ENCODE peak calls at places on chromosomes 7 and 10, in nine cellular contexts. I is substantia nigra; Y is OCI-LY7; V is CD8-positive, alpha-beta T cell; F is fibroblast of lung; W is cardiac muscle cell; O is tibial artery; P is lower lobe of right lung; D is aorta. A is an unnamed sample.

GRCh38 chr10:110404374-110404773 is 93.3 kb upstream of the DUSP5 start:
- DNase-seq in V (no peak), W (no peak), Y (no peak), O (no peak), I (no peak), D (no peak), F (peak), P (no peak), A (no peak)

GRCh38 chr7:134356421-134356936 is 39.7 kb upstream of the SLC35B4 start:
- DNase-seq in V (no peak), O (no peak), D (no peak), I (no peak), F (no peak), W (no peak), P (no peak), Y (no peak), A (peak)

GRCh38 chr7:143285806-143286521 is 1.2 kb downstream of the TMEM139 start:
- DNase-seq in Y (no peak), I (peak), P (no peak), V (no peak), O (no peak), W (no peak), D (no peak), F (no peak), A (no peak)

GRCh38 chr7:3968234-3968633 is 667.2 kb downstream of the SDK1 start:
- DNase-seq in I (no peak), P (no peak), F (no peak), V (no peak), O (no peak), W (no peak), Y (no peak), D (no peak), A (no peak)

GRCh38 chr7:32479574-32480200 is 10.5 kb downstream of the LSM5 start:
- DNase-seq in P (no peak), V (no peak), I (no peak), Y (peak), O (no peak), F (peak), W (peak), D (no peak), A (peak)

GRCh38 chr7:131935180-131935579 is 378.8 kb upstream of the PODXL start:
- DNase-seq in F (no peak), D (no peak), V (no peak), Y (no peak), O (no peak), W (no peak), I (no peak), P (no peak), A (no peak)

GRCh38 chr10:77301305-77301730 is 336.3 kb downstream of the KCNMA1 start:
- DNase-seq in O (no peak), W (peak), I (no peak), F (peak), D (no peak), P (no peak), V (no peak), Y (no peak), A (no peak)

GRCh38 chr7:80165177-80165576 is 30.5 kb downstream of the GNAI1 start:
- DNase-seq in Y (no peak), V (no peak), F (no peak), P (no peak), O (no peak), I (no peak), W (no peak), D (no peak), A (no peak)

GRCh38 chr7:128115326-128115820 is 84.1 kb upstream of the LRRC4 start:
- DNase-seq in I (no peak), O (no peak), D (no peak), F (no peak), P (no peak), V (peak), Y (no peak), W (no peak), A (no peak)

GRCh38 chr10:17200885-17201164 is 647 bp downstream of the TRDMT1 start:
- DNase-seq in Y (peak), I (no peak), O (peak), D (peak), F (peak), P (no peak), W (peak), V (no peak), A (peak)

GRCh38 chr7:74454948-74455804 is 1.5 kb downstream of the GTF2IRD1 start:
- DNase-seq in I (no peak), P (no peak), D (no peak), V (no peak), Y (no peak), W (no peak), O (peak), F (no peak), A (no peak)

GRCh38 chr7:86692755-86693154 is 49.0 kb downstream of the GRM3 start:
- DNase-seq in I (no peak), Y (no peak), W (no peak), O (no peak), F (no peak), P (no peak), V (no peak), D (no peak), A (no peak)

GRCh38 chr10:114766470-114766869 is 55.1 kb upstream of the FHIP2A start:
- DNase-seq in Y (no peak), F (peak), D (no peak), O (no peak), V (no peak), W (no peak), P (no peak), I (no peak), A (no peak)

GRCh38 chr7:142556745-142557144 is 192.5 kb upstream of the PRSS1 start:
- DNase-seq in I (no peak), V (no peak), P (no peak), D (peak), F (peak), Y (no peak), O (peak), W (peak), A (no peak)

GRCh38 chr7:137667633-137668387 is 179.0 kb downstream of the DGKI start:
- DNase-seq in O (no peak), F (peak), W (peak), P (no peak), I (no peak), V (no peak), Y (no peak), D (no peak), A (no peak)

GRCh38 chr7:154841731-154842331 is 161.1 kb downstream of the PAXIP1 start:
- DNase-seq in P (no peak), Y (no peak), O (no peak), W (no peak), V (no peak), I (no peak), D (no peak), F (no peak), A (no peak)

GRCh38 chr10:77274046-77274795 is 363.4 kb downstream of the KCNMA1 start:
- DNase-seq in I (no peak), O (no peak), V (no peak), F (peak), P (no peak), D (no peak), Y (no peak), W (no peak), A (no peak)

GRCh38 chr7:150879345-150879744 is 27.0 kb downstream of the AOC1 start:
- DNase-seq in W (peak), I (no peak), Y (no peak), O (no peak), P (no peak), F (no peak), V (no peak), D (no peak), A (no peak)

GRCh38 chr7:44046321-44047061 is 2.0 kb downstream of the DBNL start:
- DNase-seq in O (no peak), I (no peak), D (no peak), F (no peak), Y (peak), P (no peak), V (no peak), W (no peak), A (no peak)

GRCh38 chr7:108211382-108212201 is 81.4 kb upstream of the LAMB4 start:
- DNase-seq in F (peak), O (no peak), V (no peak), P (no peak), D (no peak), I (no peak), Y (no peak), W (peak), A (peak)

GRCh38 chr7:20393021-20394015 is 62.6 kb downstream of the ITGB8 start:
- DNase-seq in V (no peak), D (no peak), O (no peak), Y (no peak), I (no peak), P (no peak), W (no peak), F (no peak), A (peak)

GRCh38 chr7:143284591-143285453 is at the start of gene TMEM139:
- DNase-seq in Y (no peak), W (no peak), P (peak), F (no peak), O (no peak), I (no peak), V (no peak), D (no peak), A (no peak)

GRCh38 chr7:563629-564170 is 44.1 kb upstream of the PDGFA start:
- DNase-seq in V (no peak), F (no peak), P (no peak), Y (no peak), D (no peak), O (no peak), W (no peak), I (no peak), A (no peak)

GRCh38 chr7:47336178-47337020 is 245.5 kb downstream of the TNS3 start:
- DNase-seq in P (no peak), O (peak), V (no peak), I (no peak), W (peak), F (peak), Y (no peak), D (peak), A (no peak)

GRCh38 chr7:98969386-98969785 is 91.1 kb downstream of the TRRAP start:
- DNase-seq in P (no peak), Y (no peak), D (no peak), V (no peak), I (no peak), W (no peak), O (no peak), F (no peak), A (no peak)

GRCh38 chr10:21020545-21020944 is 123.4 kb upstream of the NEBL start:
- DNase-seq in D (no peak), Y (peak), I (no peak), F (no peak), W (peak), O (no peak), P (no peak), V (no peak), A (peak)

GRCh38 chr7:117654780-117655179 is 175.0 kb downstream of the CFTR start:
- DNase-seq in I (no peak), V (no peak), F (no peak), O (no peak), W (no peak), P (no peak), Y (no peak), D (no peak), A (no peak)

GRCh38 chr10:128863823-128864405 is 603.1 kb upstream of the MGMT start:
- DNase-seq in I (no peak), D (no peak), V (no peak), O (no peak), W (no peak), P (no peak), Y (no peak), F (no peak), A (no peak)

GRCh38 chr7:112946350-112946749 is 140.3 kb downstream of the GPR85 start:
- DNase-seq in Y (no peak), O (no peak), P (no peak), I (no peak), D (no peak), F (peak), V (no peak), W (no peak), A (no peak)

DNA sequence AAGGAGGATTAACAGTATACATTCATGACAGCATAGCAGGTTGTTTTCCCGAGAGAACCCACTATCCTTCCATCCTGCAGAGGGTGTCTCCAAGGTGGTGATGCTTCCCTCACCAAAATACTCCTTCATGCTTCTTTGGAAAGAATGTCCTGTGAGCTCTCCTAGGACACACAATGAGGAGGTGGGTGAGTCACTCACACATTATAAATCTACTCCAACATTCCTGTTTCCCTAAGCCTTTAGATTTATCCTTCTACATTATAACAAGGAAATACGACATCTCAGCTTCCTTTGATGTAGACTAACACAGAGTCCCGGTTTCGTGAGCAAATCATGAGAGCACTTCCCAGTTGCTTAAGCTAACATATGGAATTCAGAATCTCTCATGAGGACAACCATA is 689.7 kb upstream of the CELF2 start:
- DNase-seq in V (no peak), P (no peak), F (peak), D (no peak), O (no peak), W (no peak), I (no peak), Y (no peak), A (no peak)
- H3K27ac ChIP-seq in V (no peak), P (no peak), F (no peak), D (no peak), O (no peak), W (no peak), I (no peak), Y (no peak), A (no peak)

GRCh38 chr10:50909334-50910014 is 24.0 kb upstream of the A1CF start:
- DNase-seq in Y (no peak), P (no peak), F (no peak), W (no peak), I (no peak), O (no peak), V (no peak), D (no peak), A (no peak)
- H3K27ac ChIP-seq in Y (no peak), P (no peak), F (no peak), W (no peak), I (no peak), O (no peak), V (no peak), D (no peak), A (no peak)

GRCh38 chr10:65033957-65034356 is 1512.8 kb downstream of the REEP3 start:
- DNase-seq in D (no peak), O (no peak), I (no peak), W (no peak), Y (no peak), F (no peak), V (no peak), P (no peak), A (no peak)
- H3K27ac ChIP-seq in D (no peak), O (no peak), I (no peak), W (no peak), Y (no peak), F (no peak), V (no peak), P (no peak), A (no peak)

DNA sequence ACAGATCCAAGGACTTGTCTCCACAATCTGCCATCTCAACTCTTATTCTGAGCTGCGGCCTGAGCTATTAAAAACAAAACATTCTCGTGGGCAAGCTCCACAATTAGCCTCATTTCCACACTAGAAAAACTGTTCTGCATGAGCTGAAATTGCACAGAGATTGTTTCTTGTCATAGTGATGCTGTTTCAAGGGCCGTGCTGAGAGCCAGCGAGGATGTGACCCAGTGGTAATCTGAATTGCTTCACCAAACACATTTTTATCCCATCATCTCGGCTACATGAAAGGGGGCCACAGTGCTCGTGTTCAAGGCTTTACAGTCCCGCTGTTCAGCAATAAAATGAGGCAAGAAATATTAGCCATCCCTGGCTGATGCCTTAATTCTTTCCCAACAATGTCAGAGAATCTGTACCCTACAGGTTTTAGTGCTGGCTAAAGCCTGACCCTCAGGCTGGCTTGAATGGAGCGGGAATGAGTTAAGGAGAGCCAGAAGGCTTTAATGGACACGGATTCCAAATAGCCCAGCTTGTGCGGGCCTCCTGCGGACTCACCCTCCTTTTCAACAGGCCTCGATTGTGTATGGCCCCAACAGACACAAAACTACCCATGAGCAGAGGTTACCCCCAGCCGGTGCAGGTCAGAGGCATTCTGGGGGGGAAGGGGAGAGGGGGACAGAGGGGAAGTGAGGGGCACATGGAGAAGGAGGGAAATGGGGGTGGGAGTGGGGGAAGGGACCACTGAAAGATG is 2.0 kb upstream of the GDF10 start:
- DNase-seq in F (no peak), V (no peak), Y (no peak), W (no peak), D (no peak), O (no peak), I (no peak), P (no peak), A (no peak)
- H3K27ac ChIP-seq in F (no peak), V (no peak), Y (no peak), W (no peak), D (no peak), O (peak), I (no peak), P (no peak), A (no peak)

DNA sequence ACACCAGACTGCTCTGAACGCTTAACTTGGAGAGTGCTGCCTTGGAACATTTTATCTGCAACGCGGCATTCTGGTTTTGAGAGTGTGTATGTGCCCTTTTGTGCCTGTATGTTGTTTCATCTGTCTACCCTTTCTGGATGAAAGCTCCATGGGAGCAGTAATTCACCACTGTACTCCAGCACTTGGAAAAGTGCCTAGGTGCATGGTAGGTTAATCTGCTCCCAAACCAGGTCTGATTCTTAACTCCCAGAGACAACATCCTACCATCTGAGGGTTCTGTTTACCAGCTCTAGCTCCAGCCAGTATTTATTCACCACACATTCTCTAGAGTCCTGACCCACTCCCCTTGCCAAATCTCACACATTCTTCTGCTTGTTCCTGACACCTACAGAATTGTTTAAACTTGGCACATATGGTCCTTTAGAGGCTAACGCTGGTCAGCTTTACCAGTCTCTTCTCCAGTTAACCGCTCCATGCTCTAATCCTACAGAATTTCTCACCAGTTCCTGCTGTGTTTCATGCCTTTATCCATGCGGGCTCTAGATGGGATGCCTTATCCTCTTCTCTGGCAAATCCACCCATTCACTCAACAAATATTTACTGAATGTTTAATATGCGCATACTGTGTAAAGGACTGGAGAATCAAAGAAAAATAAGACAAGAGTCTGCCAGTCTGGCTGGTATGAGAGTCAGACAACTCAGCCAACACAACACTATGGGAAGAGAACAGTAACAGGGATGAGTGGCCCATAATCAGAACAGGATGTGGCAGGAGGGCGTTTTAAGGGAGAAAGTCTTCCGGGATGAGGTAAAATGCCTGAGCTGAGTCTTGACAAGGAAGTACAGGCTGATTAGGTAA is 46.4 kb downstream of the MTPN start:
- DNase-seq in I (no peak), P (no peak), O (no peak), F (no peak), Y (no peak), V (no peak), D (no peak), W (peak), A (no peak)
- H3K27ac ChIP-seq in I (no peak), P (no peak), O (no peak), F (no peak), Y (no peak), V (no peak), D (no peak), W (peak), A (no peak)

GRCh38 chr7:100162874-100163533 is 4.5 kb upstream of the TRAPPC14 start:
- DNase-seq in D (peak), I (no peak), P (no peak), W (no peak), F (no peak), V (no peak), O (no peak), Y (peak), A (no peak)
- H3K27ac ChIP-seq in D (no peak), I (no peak), P (no peak), W (no peak), F (no peak), V (peak), O (no peak), Y (no peak), A (no peak)